ENCODE peak calls at places on chromosomes 4 and X, in eight cellular contexts. E, B, Y, K, D, G, T and J are unnamed samples. For H3K27me3, the result is how much of the 10 kb centered on the place peaks cover.

GRCh38 chr4:127124919-127125318 is 507.8 kb upstream of the INTU start:
- DNase-seq in E (peak), B (no peak), Y (peak), K (no peak), D (peak), G (no peak), T (no peak), J (no peak)

GRCh38 chrX:9171841-9172240 is 137.9 kb upstream of the FAM9B start:
- DNase-seq in E (peak), B (no peak), Y (peak), K (no peak), D (peak), G (no peak), T (no peak), J (no peak)

GRCh38 chr4:55887594-55887993 is 34.1 kb downstream of the EXOC1 start:
- DNase-seq in E (peak), B (no peak), Y (no peak), K (no peak), D (no peak), G (no peak), T (no peak), J (no peak)

GRCh38 chrX:27086221-27086620 is 376.9 kb downstream of the PPP4R3C start:
- DNase-seq in E (no peak), B (no peak), Y (no peak), K (no peak), D (no peak), G (no peak), T (no peak), J (no peak)

GRCh38 chr4:28313729-28314713 is 1453.4 kb downstream of the STIM2 start:
- DNase-seq in E (peak), B (no peak), Y (no peak), K (no peak), D (no peak), G (no peak), T (no peak), J (no peak)

GRCh38 chrX:20267924-20268701 is 1.4 kb upstream of the RPS6KA3 start:
- DNase-seq in E (no peak), B (peak), Y (no peak), K (peak), D (peak), G (peak), T (peak), J (peak)

GRCh38 chrX:12011075-12011474 is 127.2 kb upstream of the FRMPD4 start:
- DNase-seq in E (peak), B (no peak), Y (peak), K (no peak), D (peak), G (no peak), T (no peak), J (no peak)

GRCh38 chr4:172411180-172411579 is 598.0 kb downstream of the GALNTL6 start:
- DNase-seq in E (no peak), B (no peak), Y (no peak), K (no peak), D (no peak), G (no peak), T (no peak), J (no peak)

GRCh38 chr4:137203601-137204000 is 328.7 kb downstream of the PCDH18 start:
- DNase-seq in E (no peak), B (no peak), Y (peak), K (no peak), D (peak), G (no peak), T (no peak), J (no peak)

GRCh38 chrX:49155243-49155899 is 7.2 kb upstream of the MAGIX start:
- DNase-seq in E (peak), B (peak), Y (peak), K (no peak), D (peak), G (peak), T (peak), J (no peak)

GRCh38 chrX:130174051-130174704 is 2.4 kb downstream of the RAB33A start:
- DNase-seq in E (peak), B (peak), Y (peak), K (no peak), D (peak), G (no peak), T (no peak), J (no peak)

GRCh38 chr4:144659493-144659892 is 13.5 kb downstream of the HHIP start:
- DNase-seq in E (no peak), B (no peak), Y (no peak), K (no peak), D (no peak), G (no peak), T (no peak), J (no peak)

GRCh38 chr4:1991087-1991486 is 17.7 kb downstream of the NELFA start:
- DNase-seq in E (no peak), B (no peak), Y (no peak), K (peak), D (no peak), G (no peak), T (no peak), J (no peak)

GRCh38 chrX:106726485-106727437 is at the start of gene RNF128:
- DNase-seq in E (peak), B (peak), Y (peak), K (peak), D (peak), G (peak), T (peak), J (peak)

GRCh38 chr4:171265190-171265818 is 547.9 kb upstream of the GALNTL6 start:
- DNase-seq in E (no peak), B (no peak), Y (no peak), K (no peak), D (no peak), G (no peak), T (no peak), J (no peak)

GRCh38 chr4:47374477-47374876 is 89.0 kb downstream of the COMMD8 start:
- DNase-seq in E (peak), B (no peak), Y (peak), K (no peak), D (peak), G (no peak), T (no peak), J (no peak)

GRCh38 chr4:3530051-3530450 is 2.2 kb downstream of the LRPAP1 start:
- DNase-seq in E (no peak), B (no peak), Y (no peak), K (peak), D (no peak), G (no peak), T (no peak), J (no peak)

GRCh38 chr4:1572964-1573720 is 111.0 kb downstream of the FAM53A start:
- DNase-seq in E (no peak), B (no peak), Y (no peak), K (peak), D (no peak), G (no peak), T (no peak), J (no peak)

GRCh38 chr4:139890810-139891209 is 225.2 kb downstream of the MGST2 start:
- DNase-seq in E (peak), B (no peak), Y (peak), K (no peak), D (peak), G (no peak), T (no peak), J (no peak)

GRCh38 chr4:87073570-87074470 is 139.0 kb downstream of the AFF1 start:
- DNase-seq in E (peak), B (no peak), Y (peak), K (no peak), D (no peak), G (no peak), T (no peak), J (peak)

GRCh38 chrX:130330706-130331105 is 9.0 kb upstream of the SLC25A14 start:
- DNase-seq in E (peak), B (peak), Y (peak), K (peak), D (peak), G (peak), T (peak), J (no peak)

GRCh38 chrX:49934148-49934547 is 11.8 kb downstream of the CLCN5 start:
- DNase-seq in E (peak), B (no peak), Y (no peak), K (no peak), D (no peak), G (no peak), T (no peak), J (no peak)

GRCh38 chrX:54710920-54711319 is 87.1 kb downstream of the ITIH6 start:
- DNase-seq in E (no peak), B (no peak), Y (no peak), K (no peak), D (no peak), G (no peak), T (no peak), J (no peak)

GRCh38 chr4:38723726-38724506 is 58.9 kb downstream of the TLR10 start:
- DNase-seq in E (no peak), B (peak), Y (no peak), K (no peak), D (peak), G (no peak), T (peak), J (no peak)

GRCh38 chrX:37332987-37333658 is 16.0 kb upstream of the PRRG1 start:
- DNase-seq in E (no peak), B (no peak), Y (peak), K (no peak), D (no peak), G (no peak), T (no peak), J (no peak)

GRCh38 chr4:102104278-102104677 is 241.0 kb downstream of the SLC39A8 start:
- DNase-seq in E (no peak), B (no peak), Y (no peak), K (no peak), D (peak), G (no peak), T (no peak), J (no peak)

GRCh38 chrX:103629295-103630170 is 758 bp downstream of the TCEAL1 start:
- DNase-seq in E (peak), B (peak), Y (peak), K (peak), D (peak), G (peak), T (peak), J (peak)
- TF ChIP-seq CTCF in E (peak), B (no peak), Y (peak), K (peak), D (peak), G (peak), T (no peak), J (peak)

GRCh38 chrX:13339607-13340006 is 19.8 kb upstream of the ATXN3L start:
- DNase-seq in E (no peak), B (no peak), Y (no peak), K (no peak), D (no peak), G (no peak), T (no peak), J (no peak)

GRCh38 chrX:13338985-13339384 is 19.1 kb upstream of the ATXN3L start:
- DNase-seq in E (no peak), B (no peak), Y (no peak), K (no peak), D (peak), G (no peak), T (no peak), J (no peak)

GRCh38 chrX:13345037-13345436 is 25.2 kb upstream of the ATXN3L start:
- DNase-seq in E (no peak), B (no peak), Y (no peak), K (no peak), D (no peak), G (no peak), T (no peak), J (no peak)

GRCh38 chrX:13340182-13340791 is 20.4 kb upstream of the ATXN3L start:
- DNase-seq in E (no peak), B (no peak), Y (peak), K (no peak), D (no peak), G (no peak), T (no peak), J (no peak)

DNA sequence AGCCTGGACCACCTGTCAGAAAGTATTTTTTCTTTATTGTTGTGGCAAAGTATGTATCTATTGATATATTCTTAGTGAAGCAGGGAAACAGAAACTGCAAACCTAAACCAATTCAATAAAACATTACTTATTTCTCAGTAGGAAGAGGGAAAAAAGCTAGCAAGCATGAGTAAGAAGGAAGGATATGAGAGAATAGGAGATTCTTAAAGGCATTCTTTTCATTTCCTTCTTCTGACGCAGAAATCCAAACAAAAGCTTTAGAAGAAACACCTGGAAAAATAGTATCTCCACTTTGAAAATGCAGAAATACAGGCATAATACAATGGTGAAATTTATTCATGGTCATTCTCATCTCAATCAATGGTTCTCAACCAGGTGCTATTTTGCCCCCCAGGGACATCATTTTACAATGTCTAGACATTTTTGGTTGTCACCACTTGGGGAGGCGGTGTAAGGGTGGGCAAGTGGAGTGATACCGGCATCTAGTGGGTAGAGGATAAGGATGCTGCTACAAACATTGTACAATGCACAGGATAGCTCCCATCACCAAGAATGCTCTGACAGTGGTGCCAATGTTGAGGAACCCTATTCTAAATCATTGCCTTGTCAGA is 21.7 kb upstream of the ATXN3L start:
- DNase-seq in E (peak), B (no peak), Y (peak), K (no peak), D (peak), G (no peak), T (no peak), J (no peak)
- H3K27me3 ChIP-seq in E (under half), B (under half), Y (under half), K (under half), D (under half), G (under half), T (under half), J (under half)

GRCh38 chr4:14096406-14096965 is 469.0 kb upstream of the BOD1L1 start:
- DNase-seq in E (no peak), B (no peak), Y (peak), K (no peak), D (peak), G (no peak), T (no peak), J (no peak)
- TF ChIP-seq CTCF in E (no peak), B (no peak), Y (no peak), K (no peak), D (no peak), G (no peak), T (no peak), J (no peak)

DNA sequence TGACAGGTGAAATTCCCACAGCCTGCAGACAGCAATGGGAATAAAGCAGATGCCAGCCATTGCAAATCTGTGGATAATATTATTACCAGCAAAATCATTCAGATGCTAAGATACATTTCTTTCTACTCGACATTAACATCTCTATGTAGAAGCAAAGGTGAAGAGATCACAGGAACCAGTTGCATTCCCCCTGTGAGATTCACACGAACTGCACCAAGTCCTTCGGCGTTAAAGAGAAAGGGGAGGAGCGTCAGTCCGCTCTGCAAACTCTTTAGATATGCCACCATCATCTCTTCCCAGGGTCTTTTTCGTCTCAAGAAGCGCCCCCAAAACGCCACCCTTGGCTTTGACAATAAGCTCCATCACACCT is 1.9 kb downstream of the NEUROG2 start:
- DNase-seq in E (no peak), B (no peak), Y (no peak), K (no peak), D (no peak), G (peak), T (no peak), J (no peak)
- H3K27me3 ChIP-seq in E (half or more), B (under half), Y (half or more), K (under half), D (half or more), G (half or more), T (under half), J (half or more)

GRCh38 chrX:355329-356050 is 31.2 kb downstream of the PPP2R3B start:
- DNase-seq in E (no peak), B (no peak), Y (no peak), K (peak), D (no peak), G (no peak), T (no peak), J (no peak)
- TF ChIP-seq CTCF in E (no peak), B (no peak), Y (no peak), K (no peak), D (no peak), G (no peak), T (no peak), J (no peak)

GRCh38 chr4:81506731-81507130 is 35.0 kb upstream of the RASGEF1B start:
- DNase-seq in E (no peak), B (no peak), Y (no peak), K (no peak), D (no peak), G (no peak), T (no peak), J (no peak)

GRCh38 chr4:81504685-81505598 is 33.2 kb upstream of the RASGEF1B start:
- DNase-seq in E (no peak), B (no peak), Y (no peak), K (peak), D (no peak), G (no peak), T (peak), J (no peak)

GRCh38 chr4:81502561-81502960 is 30.9 kb upstream of the RASGEF1B start:
- DNase-seq in E (no peak), B (no peak), Y (no peak), K (no peak), D (no peak), G (no peak), T (no peak), J (no peak)

GRCh38 chr4:81499840-81500239 is 28.1 kb upstream of the RASGEF1B start:
- DNase-seq in E (no peak), B (no peak), Y (no peak), K (no peak), D (no peak), G (no peak), T (no peak), J (no peak)

DNA sequence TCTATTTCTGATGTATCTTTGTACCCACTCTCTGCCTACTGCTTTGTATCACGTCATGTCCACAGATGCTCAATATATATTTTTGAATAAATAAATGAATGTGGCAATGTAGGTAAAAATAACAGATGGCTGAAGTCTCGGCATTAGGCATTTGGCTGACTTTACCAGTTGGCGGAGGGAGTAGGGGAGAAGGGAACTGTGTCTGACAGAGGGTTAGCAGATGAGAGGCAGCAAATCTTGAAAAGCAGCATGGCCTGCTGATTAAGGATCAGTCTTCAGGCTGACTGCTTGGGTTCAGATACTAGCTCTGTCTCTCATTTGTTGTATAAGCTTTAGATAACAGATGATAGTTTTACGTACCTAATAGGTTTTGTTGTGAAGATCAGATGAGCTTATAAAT is 31.9 kb upstream of the RASGEF1B start:
- DNase-seq in E (no peak), B (no peak), Y (no peak), K (no peak), D (no peak), G (no peak), T (no peak), J (peak)
- H3K27me3 ChIP-seq in E (under half), B (under half), Y (under half), K (under half), D (under half), G (under half), T (under half), J (under half)

DNA sequence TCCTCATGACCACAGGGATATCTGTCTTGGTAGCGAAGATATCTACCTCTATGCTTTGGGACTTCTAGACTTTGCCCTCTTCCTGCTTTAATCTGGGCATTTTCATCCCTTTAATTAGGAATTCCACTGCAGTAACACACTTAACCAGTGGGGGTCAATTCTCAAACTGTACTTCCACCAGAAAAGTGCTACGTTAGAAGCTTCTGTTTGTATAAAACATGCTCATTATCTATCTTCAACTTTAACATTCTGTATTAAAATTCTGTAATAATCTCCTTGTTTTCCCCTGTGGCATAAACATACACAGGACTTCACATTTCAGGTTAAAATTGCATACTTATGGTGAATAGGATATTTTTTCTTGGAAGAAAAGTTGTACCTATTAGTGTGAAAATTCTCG is 105.6 kb downstream of the AMMECR1 start:
- DNase-seq in E (peak), B (no peak), Y (peak), K (no peak), D (no peak), G (no peak), T (no peak), J (no peak)
- TF ChIP-seq CTCF in E (peak), B (peak), Y (no peak), K (no peak), D (peak), G (peak), T (no peak), J (no peak)

GRCh38 chr4:77240469-77241066 is 83.6 kb downstream of the CCNG2 start:
- DNase-seq in E (peak), B (peak), Y (peak), K (peak), D (peak), G (peak), T (peak), J (peak)
- H3K27me3 ChIP-seq in E (under half), B (under half), Y (under half), K (under half), D (under half), G (under half), T (under half), J (under half)

GRCh38 chr4:123741906-123742305 is 345.3 kb downstream of the SPRY1 start:
- DNase-seq in E (no peak), B (no peak), Y (peak), K (no peak), D (peak), G (no peak), T (no peak), J (no peak)

GRCh38 chr4:123737156-123737555 is 340.6 kb downstream of the SPRY1 start:
- DNase-seq in E (no peak), B (no peak), Y (no peak), K (no peak), D (no peak), G (no peak), T (no peak), J (no peak)

GRCh38 chr4:123739806-123740205 is 343.2 kb downstream of the SPRY1 start:
- DNase-seq in E (no peak), B (no peak), Y (no peak), K (no peak), D (no peak), G (no peak), T (no peak), J (no peak)

GRCh38 chr4:123743821-123744220 is 347.2 kb downstream of the SPRY1 start:
- DNase-seq in E (no peak), B (no peak), Y (no peak), K (no peak), D (no peak), G (no peak), T (no peak), J (no peak)

GRCh38 chr4:123740236-123740635 is 343.6 kb downstream of the SPRY1 start:
- DNase-seq in E (no peak), B (no peak), Y (no peak), K (no peak), D (no peak), G (no peak), T (no peak), J (no peak)
- TF ChIP-seq CTCF in E (no peak), B (no peak), Y (no peak), K (no peak), D (no peak), G (no peak), T (no peak), J (no peak)